ENCODE peak calls at places on chromosomes 6 and 20, in six cellular contexts. H is tibial nerve, B is heart left ventricle, V is H1, R is body of pancreas, M is ovary. N is an unnamed sample.

GRCh38 chr20:25457886-25458680 is 50.6 kb downstream of the GINS1 start:
- DNase-seq in B (no peak), M (no peak), R (no peak), V (no peak), H (no peak), N (no peak)

GRCh38 chr6:84489598-84489997 is 262.2 kb upstream of the CEP162 start:
- DNase-seq in M (no peak), H (no peak), V (no peak), R (no peak), B (no peak), N (no peak)

GRCh38 chr6:157693867-157694266 is 129.2 kb upstream of the SNX9 start:
- DNase-seq in V (no peak), H (no peak), R (no peak), B (peak; percentile 79), M (no peak), N (no peak)

GRCh38 chr6:37005061-37005810 is at the start of gene FGD2:
- DNase-seq in H (no peak), V (no peak), R (no peak), B (no peak), M (no peak), N (no peak)

GRCh38 chr6:74626288-74626687 is 579.6 kb downstream of the COL12A1 start:
- DNase-seq in B (no peak), H (no peak), R (no peak), V (no peak), M (no peak), N (no peak)

GRCh38 chr20:1171461-1172093 is 13.2 kb downstream of the TMEM74B start:
- DNase-seq in H (no peak), M (peak; percentile 50), V (peak; percentile 84), B (no peak), R (peak; percentile 16), N (no peak)

GRCh38 chr6:104595315-104595820 is 264.4 kb downstream of the HACE1 start:
- DNase-seq in M (no peak), R (no peak), V (no peak), H (no peak), B (no peak), N (no peak)

GRCh38 chr6:30926644-30927043 is 5.3 kb downstream of the SFTA2 start:
- DNase-seq in V (no peak), B (peak; percentile 46), H (no peak), R (peak; percentile 67), M (no peak), N (peak; percentile 92)

GRCh38 chr20:18705490-18705889 is 108.1 kb upstream of the SCP2D1 start:
- DNase-seq in R (no peak), H (no peak), M (no peak), B (no peak), V (no peak), N (no peak)

GRCh38 chr6:43972915-43973304 is 154.3 kb downstream of the MRPL14 start:
- DNase-seq in V (no peak), M (peak; percentile 87), H (no peak), R (peak; percentile 90), B (peak; percentile 92), N (no peak)

GRCh38 chr6:139334791-139335446 is 39.5 kb downstream of the CITED2 start:
- DNase-seq in R (no peak), H (no peak), M (no peak), B (no peak), V (no peak), N (no peak)

GRCh38 chr6:56911847-56912246 is 43.1 kb upstream of the BEND6 start:
- DNase-seq in R (no peak), M (no peak), V (no peak), H (no peak), B (no peak), N (no peak)

GRCh38 chr20:21189761-21190523 is 64.1 kb downstream of the KIZ start:
- DNase-seq in V (peak; percentile 75), R (no peak), B (no peak), M (no peak), H (no peak), N (no peak)

GRCh38 chr20:38953630-38954340 is 8.4 kb upstream of the DHX35 start:
- DNase-seq in B (no peak), V (no peak), H (no peak), R (no peak), M (no peak), N (peak; percentile 17)

GRCh38 chr20:24718696-24719095 is 230.4 kb upstream of the CST7 start:
- DNase-seq in B (no peak), V (peak; percentile 34), R (no peak), H (no peak), M (no peak), N (no peak)

GRCh38 chr6:158008894-158009891 is 27.5 kb downstream of the SYNJ2 start:
- DNase-seq in R (peak; percentile 51), B (peak; percentile 78), H (peak; percentile 47), V (no peak), M (peak; percentile 72), N (no peak)

GRCh38 chr6:23705691-23706090 is 420.3 kb upstream of the NRSN1 start:
- DNase-seq in H (no peak), R (no peak), V (no peak), B (no peak), M (no peak), N (no peak)

GRCh38 chr6:119493980-119494379 is 144.4 kb upstream of the MAN1A1 start:
- DNase-seq in R (peak; percentile 57), B (no peak), H (no peak), V (no peak), M (no peak), N (no peak)

GRCh38 chr6:80331522-80331921 is 225.1 kb downstream of the BCKDHB start:
- DNase-seq in H (no peak), B (no peak), R (no peak), V (no peak), M (no peak), N (no peak)

GRCh38 chr6:170034294-170034693 is 256.6 kb downstream of the DLL1 start:
- DNase-seq in R (peak; percentile 35), V (no peak), H (no peak), M (peak; percentile 12), B (peak; percentile 63), N (peak; percentile 19)

GRCh38 chr20:19976595-19977372 is 40.4 kb upstream of the NAA20 start:
- DNase-seq in B (peak; percentile 77), H (no peak), M (peak; percentile 69), R (peak; percentile 78), V (peak; percentile 47), N (peak; percentile 84)

GRCh38 chr6:159943101-159943632 is 25.7 kb upstream of the IGF2R start:
- DNase-seq in V (no peak), H (no peak), B (no peak), M (peak; percentile 38), R (no peak), N (peak; percentile 60)

GRCh38 chr6:170228581-170229310 is 62.1 kb downstream of the DLL1 start:
- DNase-seq in M (no peak), H (no peak), B (peak; percentile 7), V (no peak), R (no peak), N (peak; percentile 60)

GRCh38 chr6:93423542-93423941 is 4.2 kb upstream of the EPHA7 start:
- DNase-seq in R (peak; percentile 42), B (peak; percentile 17), H (no peak), V (peak; percentile 58), M (no peak), N (no peak)

GRCh38 chr20:5844063-5844681 is 94.0 kb downstream of the SHLD1 start:
- DNase-seq in V (no peak), M (no peak), H (no peak), B (no peak), R (no peak), N (no peak)

GRCh38 chr6:47897233-47897632 is 115.4 kb downstream of the OPN5 start:
- DNase-seq in B (no peak), M (no peak), V (no peak), H (no peak), R (no peak), N (no peak)

GRCh38 chr6:36997811-36998722 is 7.4 kb upstream of the FGD2 start:
- DNase-seq in B (peak; percentile 87), R (peak; percentile 86), M (peak; percentile 67), V (no peak), H (no peak), N (no peak)

GRCh38 chr6:5762561-5762968 is 244.2 kb downstream of the NRN1 start:
- DNase-seq in V (no peak), R (no peak), M (no peak), H (no peak), B (no peak), N (no peak)

GRCh38 chr20:5716953-5717352 is 33.2 kb upstream of the SHLD1 start:
- DNase-seq in R (no peak), V (no peak), H (no peak), M (no peak), B (no peak), N (no peak)

GRCh38 chr20:46191611-46192010 is 73.5 kb downstream of the CD40 start:
- DNase-seq in M (no peak), B (no peak), R (no peak), V (no peak), H (no peak), N (no peak)

GRCh38 chr6:134178230-134179044 is 126.0 kb upstream of the SLC2A12 start:
- DNase-seq in M (peak; percentile 74), H (peak; percentile 49), R (peak; percentile 85), V (peak; percentile 78), B (peak; percentile 89), N (peak; percentile 45)
- TF ChIP-seq POLR2A in M (no peak), H (no peak), R (peak; percentile 54), V (no peak), B (no peak), N (no peak)

GRCh38 chr6:7230956-7231713 is 81.9 kb downstream of the SSR1 start:
- DNase-seq in V (no peak), M (no peak), B (no peak), H (no peak), R (no peak), N (peak; percentile 15)
- TF ChIP-seq POLR2A in V (no peak), M (no peak), B (no peak), H (no peak), R (no peak), N (no peak)

GRCh38 chr6:40954446-40955180 is 84.4 kb downstream of the UNC5CL start:
- DNase-seq in B (no peak), V (no peak), R (no peak), H (no peak), M (no peak), N (no peak)
- TF ChIP-seq POLR2A in B (no peak), V (no peak), R (no peak), H (no peak), M (no peak), N (no peak)

GRCh38 chr20:64041040-64041780 is 5.2 kb downstream of the C20orf204 start:
- DNase-seq in V (no peak), B (no peak), M (no peak), R (no peak), H (no peak), N (no peak)

GRCh38 chr20:64039293-64040160 is 3.5 kb downstream of the C20orf204 start:
- DNase-seq in H (no peak), B (no peak), R (no peak), V (no peak), M (no peak), N (no peak)

GRCh38 chr20:64038579-64039292 is 2.8 kb downstream of the C20orf204 start:
- DNase-seq in H (no peak), B (peak; percentile 80), M (peak; percentile 75), V (peak; percentile 92), R (peak; percentile 82), N (peak; percentile 75)

GRCh38 chr20:64041781-64042771 is 6.1 kb downstream of the C20orf204 start:
- DNase-seq in V (no peak), H (no peak), B (no peak), M (no peak), R (no peak), N (peak; percentile 89)

GRCh38 chr20:64040231-64041039 is 4.5 kb downstream of the C20orf204 start:
- DNase-seq in B (no peak), R (no peak), M (no peak), V (no peak), H (no peak), N (no peak)
- TF ChIP-seq POLR2A in B (no peak), R (no peak), M (no peak), V (no peak), H (no peak), N (no peak)

GRCh38 chr20:37295595-37295994 is 6.1 kb downstream of the MANBAL start:
- DNase-seq in R (no peak), V (no peak), H (no peak), B (no peak), M (no peak), N (no peak)
- TF ChIP-seq POLR2A in R (no peak), V (no peak), H (no peak), B (no peak), M (no peak), N (no peak)

N was measured in upper lobe of left lung.